ENCODE peak calls at places on chromosomes 2 and 18, in ten cellular contexts. V is HepG2, W is fibroblast of lung, C is cardiac muscle cell, R is adrenal gland, N is DND-41, D is heart left ventricle, I is IMR-90, A is Peyer's patch, P is body of pancreas. O is an unnamed sample. For H3K4me1, the result is how much of the 10 kb centered on the place peaks cover.

GRCh38 chr2:134819334-134819733 is 19.1 kb upstream of the ACMSD start:
- DNase-seq in V (no peak), W (peak), C (no peak), R (no peak), N (no peak), D (no peak), I (peak), A (no peak), P (no peak), O (no peak)

GRCh38 chr2:214169736-214170135 is 241.1 kb upstream of the VWC2L start:
- DNase-seq in V (no peak), W (peak), C (no peak), R (no peak), N (no peak), D (no peak), I (peak), A (no peak), P (no peak), O (no peak)

GRCh38 chr2:233811087-233811486 is 33.0 kb downstream of the MROH2A start:
- DNase-seq in V (no peak), W (no peak), C (no peak), R (no peak), N (no peak), D (no peak), I (no peak), A (peak), P (peak), O (no peak)

GRCh38 chr2:163662141-163662780 is 73.5 kb downstream of the FIGN start:
- DNase-seq in V (no peak), W (peak), C (no peak), R (no peak), N (no peak), D (no peak), I (peak), A (no peak), P (no peak), O (no peak)

GRCh38 chr2:42823744-42824453 is 31.5 kb upstream of the HAAO start:
- DNase-seq in V (no peak), W (peak), C (no peak), R (no peak), N (no peak), D (no peak), I (peak), A (no peak), P (no peak), O (no peak)

GRCh38 chr2:96305091-96305978 is at the start of gene SNRNP200:
- DNase-seq in V (peak), W (peak), C (peak), R (peak), N (peak), D (peak), I (peak), A (peak), P (peak), O (peak)

GRCh38 chr18:45958027-45958426 is 9.1 kb downstream of the EPG5 start:
- DNase-seq in V (no peak), W (no peak), C (no peak), R (no peak), N (no peak), D (no peak), I (no peak), A (no peak), P (no peak), O (no peak)

GRCh38 chr2:178404380-178404767 is 46.6 kb downstream of the PRKRA start:
- DNase-seq in V (no peak), W (peak), C (no peak), R (no peak), N (no peak), D (no peak), I (peak), A (no peak), P (no peak), O (no peak)

GRCh38 chr2:145750074-145750473 is 1230.2 kb upstream of the ZEB2 start:
- DNase-seq in V (no peak), W (no peak), C (no peak), R (no peak), N (no peak), D (no peak), I (no peak), A (no peak), P (no peak), O (no peak)

GRCh38 chr18:63936932-63937393 is 12.1 kb upstream of the HMSD start:
- DNase-seq in V (no peak), W (no peak), C (no peak), R (no peak), N (no peak), D (no peak), I (no peak), A (no peak), P (no peak), O (no peak)

GRCh38 chr18:2978626-2979025 is 34.3 kb downstream of the LPIN2 start:
- DNase-seq in V (no peak), W (peak), C (no peak), R (peak), N (no peak), D (no peak), I (peak), A (no peak), P (no peak), O (no peak)

GRCh38 chr2:23376972-23377371 is 8.0 kb upstream of the KLHL29 start:
- DNase-seq in V (no peak), W (peak), C (no peak), R (no peak), N (no peak), D (no peak), I (peak), A (no peak), P (no peak), O (no peak)

GRCh38 chr2:3536682-3537632 is 17.6 kb upstream of the ADI1 start:
- DNase-seq in V (peak), W (peak), C (no peak), R (peak), N (no peak), D (peak), I (peak), A (no peak), P (peak), O (peak)

GRCh38 chr2:71694501-71695234 is 241.3 kb downstream of the DYSF start:
- DNase-seq in V (no peak), W (no peak), C (no peak), R (no peak), N (no peak), D (no peak), I (no peak), A (no peak), P (no peak), O (no peak)

GRCh38 chr18:21110667-21111350 is 804 bp downstream of the ROCK1 start:
- DNase-seq in V (no peak), W (peak), C (peak), R (peak), N (peak), D (peak), I (peak), A (peak), P (peak), O (peak)

GRCh38 chr2:106859498-106859897 is 26.5 kb downstream of the ST6GAL2 start:
- DNase-seq in V (no peak), W (no peak), C (no peak), R (no peak), N (no peak), D (no peak), I (no peak), A (no peak), P (no peak), O (no peak)

GRCh38 chr18:37584952-37585695 is 19.5 kb upstream of the CELF4 start:
- DNase-seq in V (no peak), W (no peak), C (no peak), R (no peak), N (no peak), D (no peak), I (no peak), A (no peak), P (no peak), O (no peak)

DNA sequence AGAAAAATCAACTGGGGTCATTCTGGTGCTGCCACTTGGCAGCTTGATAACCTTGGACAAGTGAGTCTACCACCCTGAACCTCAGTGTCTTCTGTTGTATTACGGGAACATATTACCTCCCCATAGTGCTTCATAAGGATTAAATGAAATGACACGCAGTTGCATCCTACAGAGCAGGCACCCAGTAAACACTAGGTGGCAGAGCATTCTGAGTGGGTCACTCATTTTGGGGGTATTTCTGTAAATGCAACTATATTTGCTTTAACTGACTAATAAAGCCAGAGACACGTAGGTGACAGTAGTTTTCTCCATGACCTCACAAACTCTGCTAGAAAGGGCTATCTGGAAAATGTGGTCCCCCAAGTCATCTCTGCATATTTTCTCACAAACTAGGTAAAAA is 4.7 kb downstream of the CD226 start:
- DNase-seq in V (no peak), W (no peak), C (no peak), R (no peak), N (no peak), D (no peak), I (no peak), A (no peak), P (no peak), O (no peak)
- H3K4me1 ChIP-seq in V (under half), W (under half), C (under half), R (under half), N (under half), D (under half), I (under half), A (under half), P (under half), O (under half)

DNA sequence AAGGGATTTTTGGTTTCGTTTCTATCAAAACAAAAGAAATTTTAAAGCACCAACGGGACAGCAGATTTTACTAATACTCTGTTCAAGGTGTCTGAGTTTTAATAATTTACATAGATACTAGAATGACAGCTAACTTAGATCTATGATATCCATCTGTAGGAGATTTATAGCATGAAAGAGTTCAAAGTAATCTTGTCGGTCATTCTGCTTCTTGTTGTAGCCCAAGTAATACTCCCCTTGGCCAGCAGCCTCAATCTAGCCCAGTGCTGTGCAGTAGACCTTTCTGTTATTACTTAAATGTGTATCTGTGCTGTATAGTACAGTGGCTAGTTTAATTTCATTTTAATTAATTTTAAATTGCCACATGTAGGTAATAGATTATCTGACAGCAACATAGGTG is 44.7 kb downstream of the ANKRD12 start:
- DNase-seq in V (no peak), W (no peak), C (no peak), R (no peak), N (no peak), D (no peak), I (no peak), A (no peak), P (no peak), O (no peak)
- H3K4me1 ChIP-seq in V (under half), W (under half), C (under half), R (under half), N (under half), D (under half), I (under half), A (under half), P (under half), O (under half)

DNA sequence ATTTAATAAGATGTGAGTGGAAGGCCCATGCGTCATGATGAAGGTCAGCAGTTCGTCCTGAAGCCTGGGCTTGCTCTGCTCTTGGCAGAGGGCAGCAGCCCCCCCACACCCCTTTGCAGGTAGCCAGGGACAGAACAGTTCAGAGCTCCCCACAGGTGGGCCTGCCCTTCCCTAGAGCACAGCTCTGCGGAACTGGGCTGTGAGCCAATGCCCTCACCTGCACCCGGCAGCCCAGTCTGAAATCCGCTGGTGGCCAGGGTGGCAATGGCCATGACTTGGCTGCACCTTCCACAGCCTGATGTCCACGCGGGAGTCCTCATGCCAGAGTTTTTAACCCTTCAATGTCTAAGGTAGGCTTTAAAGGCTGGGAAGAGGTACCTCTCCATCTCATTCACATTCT is 136.7 kb downstream of the ACKR3 start:
- DNase-seq in V (no peak), W (no peak), C (no peak), R (no peak), N (no peak), D (no peak), I (no peak), A (no peak), P (peak), O (no peak)
- H3K4me1 ChIP-seq in V (under half), W (under half), C (under half), R (under half), N (under half), D (under half), I (under half), A (under half), P (under half), O (under half)

DNA sequence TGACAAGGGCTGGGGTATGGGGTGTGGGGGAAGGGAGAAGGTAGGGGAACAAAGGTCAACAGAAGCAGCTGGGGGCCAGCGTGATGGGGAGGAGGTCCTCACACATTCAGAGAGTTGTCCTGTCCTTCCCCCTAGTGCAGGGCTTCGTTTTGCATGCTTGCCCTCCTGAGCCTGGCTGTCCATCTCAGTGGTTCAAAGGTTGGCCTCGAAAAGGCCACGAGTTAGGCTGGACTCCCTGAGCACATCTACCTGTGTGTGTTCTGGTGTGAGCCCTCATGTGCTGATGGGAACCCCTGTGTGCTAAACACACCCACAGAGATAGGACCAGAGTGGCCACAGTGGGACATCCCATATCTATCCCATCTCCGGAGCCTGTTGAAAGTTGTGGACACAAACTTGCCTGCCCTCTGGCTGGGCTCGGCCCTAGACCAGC is 51.9 kb downstream of the EPAS1 start:
- DNase-seq in V (peak), W (no peak), C (no peak), R (no peak), N (no peak), D (no peak), I (no peak), A (no peak), P (no peak), O (no peak)
- H3K4me1 ChIP-seq in V (under half), W (under half), C (under half), R (under half), N (under half), D (half or more), I (under half), A (under half), P (under half), O (under half)

DNA sequence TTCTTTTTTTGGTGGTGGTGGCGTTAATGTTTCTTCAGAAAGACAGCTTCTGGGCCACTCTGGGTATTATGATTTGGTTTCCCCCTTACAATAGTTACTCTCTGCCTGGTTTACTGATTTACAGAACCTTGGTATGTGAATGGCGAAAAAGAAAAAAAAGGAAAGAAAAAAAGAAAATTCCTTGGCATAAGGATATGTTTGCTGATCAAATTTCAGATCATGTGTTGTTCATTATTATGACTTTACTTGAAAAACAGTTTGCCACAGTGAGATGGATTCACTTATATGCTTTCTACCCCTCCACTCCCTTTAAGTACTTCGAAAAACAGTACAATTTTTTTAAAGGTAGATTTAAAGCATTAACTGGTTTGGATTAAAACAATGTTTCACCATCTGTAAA is 21.0 kb downstream of the BCL11A start:
- DNase-seq in V (no peak), W (no peak), C (no peak), R (no peak), N (no peak), D (no peak), I (no peak), A (no peak), P (no peak), O (no peak)
- H3K4me1 ChIP-seq in V (under half), W (under half), C (half or more), R (under half), N (under half), D (half or more), I (under half), A (under half), P (half or more), O (under half)

GRCh38 chr2:46339676-46340459 is 42.7 kb downstream of the EPAS1 start:
- DNase-seq in V (peak), W (no peak), C (no peak), R (peak), N (no peak), D (peak), I (peak), A (no peak), P (peak), O (no peak)

GRCh38 chr2:46342566-46343315 is 45.5 kb downstream of the EPAS1 start:
- DNase-seq in V (no peak), W (no peak), C (no peak), R (no peak), N (no peak), D (no peak), I (no peak), A (no peak), P (no peak), O (no peak)

GRCh38 chr2:46338674-46339073 is 41.5 kb downstream of the EPAS1 start:
- DNase-seq in V (no peak), W (no peak), C (no peak), R (no peak), N (no peak), D (no peak), I (no peak), A (no peak), P (peak), O (no peak)

GRCh38 chr2:46339200-46339599 is 42.0 kb downstream of the EPAS1 start:
- DNase-seq in V (no peak), W (no peak), C (no peak), R (no peak), N (no peak), D (no peak), I (no peak), A (no peak), P (no peak), O (no peak)

DNA sequence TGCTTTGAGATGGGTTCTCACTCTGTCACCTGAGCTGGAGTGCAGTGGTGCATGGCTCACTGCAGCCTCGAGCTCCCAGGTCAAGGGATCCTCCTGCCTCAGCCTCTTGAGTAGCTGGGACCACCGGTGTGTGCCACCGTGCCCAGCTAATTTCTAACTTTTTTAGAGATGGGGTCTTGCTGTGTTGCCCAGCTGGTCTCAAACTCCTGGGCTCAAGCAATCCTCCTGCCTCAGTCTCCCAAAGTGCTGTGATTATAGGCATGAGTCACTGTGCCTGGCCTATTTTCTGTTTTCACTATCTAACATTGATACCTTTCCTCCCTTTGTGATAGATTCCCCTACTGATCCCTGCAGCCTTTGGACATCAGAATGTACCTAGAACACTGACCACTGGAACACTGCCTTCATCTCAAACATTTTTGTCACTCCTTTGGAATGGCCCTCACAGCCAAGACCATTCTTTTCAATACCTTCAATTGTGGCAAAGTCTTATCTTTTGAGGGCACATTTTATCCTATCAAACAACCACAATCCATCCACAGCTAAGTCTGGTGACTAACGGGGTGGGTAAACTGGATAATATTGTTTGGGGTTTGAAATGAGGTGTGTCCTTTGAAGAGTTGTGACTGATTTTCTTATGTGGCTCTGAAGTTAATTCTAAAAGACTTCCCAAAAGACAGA is 43.7 kb downstream of the EPAS1 start:
- DNase-seq in V (no peak), W (peak), C (no peak), R (no peak), N (no peak), D (no peak), I (no peak), A (no peak), P (no peak), O (no peak)
- H3K4me1 ChIP-seq in V (under half), W (under half), C (under half), R (half or more), N (under half), D (half or more), I (under half), A (under half), P (under half), O (under half)

O was measured in small intestine.